ENCODE peak calls at places on chromosome 18, in five cellular contexts. I, H, J, T and P are unnamed samples.

GRCh38 chr18:60676807-60677206 is 304.2 kb upstream of the MC4R start:
- DNase-seq in I (no peak), H (no peak), J (no peak), T (peak; percentile 55), P (peak; percentile 5)

GRCh38 chr18:7417742-7418141 is 149.4 kb upstream of the PTPRM start:
- DNase-seq in I (no peak), H (no peak), J (peak; percentile 85), T (no peak), P (peak; percentile 95)

GRCh38 chr18:13577091-13577697 is 149.2 kb downstream of the FAM210A start:
- DNase-seq in I (no peak), H (no peak), J (no peak), T (no peak), P (no peak)

GRCh38 chr18:13216732-13217465 is 1.7 kb upstream of the LDLRAD4 start:
- DNase-seq in I (peak; percentile 79), H (peak; percentile 75), J (no peak), T (peak; percentile 75), P (no peak)

GRCh38 chr18:77821892-77822291 is 572.2 kb downstream of the GALR1 start:
- DNase-seq in I (no peak), H (no peak), J (no peak), T (no peak), P (no peak)

GRCh38 chr18:29004921-29005320 is 828.0 kb upstream of the CDH2 start:
- DNase-seq in I (no peak), H (no peak), J (no peak), T (peak; percentile 16), P (no peak)

GRCh38 chr18:43887491-43887890 is 610.2 kb upstream of the SYT4 start:
- DNase-seq in I (no peak), H (no peak), J (no peak), T (no peak), P (no peak)

GRCh38 chr18:37662099-37662498 is 96.5 kb upstream of the CELF4 start:
- DNase-seq in I (no peak), H (no peak), J (no peak), T (no peak), P (no peak)

GRCh38 chr18:27661320-27662049 is 476.4 kb upstream of the CHST9 start:
- DNase-seq in I (no peak), H (no peak), J (no peak), T (peak; percentile 90), P (no peak)

GRCh38 chr18:74895686-74896085 is 298.0 kb downstream of the ZNF407 start:
- DNase-seq in I (no peak), H (no peak), J (no peak), T (peak; percentile 15), P (no peak)

GRCh38 chr18:79523221-79523737 is 127.5 kb downstream of the NFATC1 start:
- DNase-seq in I (no peak), H (no peak), J (no peak), T (no peak), P (no peak)

GRCh38 chr18:37497836-37498518 is 67.6 kb downstream of the CELF4 start:
- DNase-seq in I (no peak), H (no peak), J (no peak), T (no peak), P (peak; percentile 42)

GRCh38 chr18:78965260-78965659 is 14.4 kb upstream of the SALL3 start:
- DNase-seq in I (no peak), H (no peak), J (no peak), T (no peak), P (no peak)

GRCh38 chr18:35497006-35497333 is 790 bp downstream of the INO80C start:
- DNase-seq in I (no peak), H (peak; percentile 73), J (peak; percentile 7), T (no peak), P (no peak)

GRCh38 chr18:22964116-22964515 is 31.0 kb downstream of the RBBP8 start:
- DNase-seq in I (no peak), H (no peak), J (no peak), T (no peak), P (no peak)

DNA sequence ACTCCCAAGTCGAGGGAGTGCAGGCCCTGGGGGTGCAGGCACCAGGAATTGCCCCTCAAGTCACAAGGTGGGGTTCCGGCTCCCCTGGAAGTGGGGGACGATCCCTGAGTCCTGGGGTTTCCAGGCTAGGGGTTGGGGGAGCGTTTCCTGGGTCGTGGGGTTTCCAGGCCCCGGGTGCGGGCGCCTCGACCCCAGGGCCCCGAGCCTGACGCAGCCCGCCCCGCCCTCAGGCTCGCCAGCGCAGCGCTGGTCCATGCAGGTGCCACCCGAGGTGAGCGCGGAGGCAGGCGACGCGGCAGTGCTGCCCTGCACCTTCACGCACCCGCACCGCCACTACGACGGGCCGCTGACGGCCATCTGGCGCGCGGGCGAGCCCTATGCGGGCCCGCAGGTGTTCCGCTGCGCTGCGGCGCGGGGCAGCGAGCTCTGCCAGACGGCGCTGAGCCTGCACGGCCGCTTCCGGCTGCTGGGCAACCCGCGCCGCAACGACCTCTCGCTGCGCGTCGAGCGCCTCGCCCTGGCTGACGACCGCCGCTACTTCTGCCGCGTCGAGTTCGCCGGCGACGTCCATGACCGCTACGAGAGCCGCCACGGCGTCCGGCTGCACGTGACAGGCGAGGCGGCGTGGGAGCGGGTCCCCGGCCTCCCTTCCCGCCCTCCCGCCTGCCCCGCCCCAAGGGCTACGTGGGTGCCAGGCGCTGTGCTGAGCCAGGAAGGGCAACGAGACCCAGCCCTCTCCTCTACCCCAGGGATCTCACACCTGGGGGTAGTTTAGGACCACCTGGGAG is 12.0 kb downstream of the SIGLEC15 start:
- DNase-seq in I (peak; percentile 73), H (no peak), J (no peak), T (peak; percentile 88), P (no peak)
- TF ChIP-seq CTCF in I (no peak), H (no peak), J (no peak), T (peak; percentile 41), P (no peak)

GRCh38 chr18:72468011-72468710 is 76.0 kb downstream of the CBLN2 start:
- DNase-seq in I (no peak), H (no peak), J (no peak), T (no peak), P (no peak)
- TF ChIP-seq CTCF in I (no peak), H (no peak), J (no peak), T (no peak), P (no peak)

DNA sequence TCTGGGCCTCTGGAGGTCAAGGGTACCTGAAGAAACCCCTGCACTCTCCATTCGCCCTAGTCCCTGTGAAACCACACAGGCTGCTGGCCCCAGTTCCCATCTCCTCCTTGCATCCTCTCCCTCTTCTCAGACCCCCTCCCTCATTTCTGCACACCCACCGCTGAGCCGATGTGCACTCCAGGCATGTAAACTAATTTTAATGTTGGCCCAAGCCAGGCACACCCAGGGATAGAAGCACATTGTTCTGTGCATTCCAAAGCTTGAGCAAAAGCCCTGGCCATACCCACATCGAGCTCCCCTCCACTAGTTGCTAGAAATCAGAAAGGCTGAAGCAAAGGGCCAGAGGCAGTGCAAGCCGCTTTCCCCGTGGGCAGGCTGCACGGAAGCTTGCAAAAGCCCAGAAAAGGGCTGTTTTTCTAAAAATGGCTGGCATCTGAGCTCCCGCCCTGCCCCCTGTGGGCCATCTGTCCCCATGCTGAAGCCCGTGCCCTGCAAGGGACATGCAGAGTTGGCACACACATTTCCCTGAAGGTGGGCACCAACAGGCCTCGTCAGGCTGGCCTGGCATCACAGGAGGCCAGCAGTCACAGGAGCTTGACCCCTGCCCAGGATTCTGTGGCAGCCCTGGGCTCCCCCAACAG is 181.6 kb downstream of the SMAD7 start:
- DNase-seq in I (peak; percentile 34), H (no peak), J (no peak), T (no peak), P (no peak)
- TF ChIP-seq CTCF in I (no peak), H (no peak), J (no peak), T (peak; percentile 15), P (no peak)

DNA sequence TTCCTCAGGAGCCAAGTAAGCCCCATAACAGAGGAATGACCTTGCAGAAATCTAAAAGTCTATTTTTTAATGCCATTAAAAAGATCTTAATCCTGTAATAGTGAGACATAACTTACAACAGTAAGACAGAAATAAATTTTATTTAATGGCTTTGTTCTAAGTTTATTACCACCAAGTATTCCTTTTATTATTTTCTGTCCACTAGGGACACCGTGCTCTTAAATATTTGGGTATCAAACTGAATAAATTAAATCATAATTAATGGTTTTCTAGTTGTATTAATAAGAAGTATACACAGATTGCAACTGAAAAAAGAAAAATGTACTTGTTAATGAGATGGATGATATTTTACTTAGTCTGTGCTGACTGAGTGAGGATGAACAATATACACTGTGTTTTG is 3.1 kb upstream of the B4GALT6 start:
- DNase-seq in I (no peak), H (no peak), J (no peak), T (no peak), P (no peak)
- TF ChIP-seq CTCF in I (no peak), H (no peak), J (peak; percentile 37), T (peak; percentile 10), P (peak; percentile 10)

DNA sequence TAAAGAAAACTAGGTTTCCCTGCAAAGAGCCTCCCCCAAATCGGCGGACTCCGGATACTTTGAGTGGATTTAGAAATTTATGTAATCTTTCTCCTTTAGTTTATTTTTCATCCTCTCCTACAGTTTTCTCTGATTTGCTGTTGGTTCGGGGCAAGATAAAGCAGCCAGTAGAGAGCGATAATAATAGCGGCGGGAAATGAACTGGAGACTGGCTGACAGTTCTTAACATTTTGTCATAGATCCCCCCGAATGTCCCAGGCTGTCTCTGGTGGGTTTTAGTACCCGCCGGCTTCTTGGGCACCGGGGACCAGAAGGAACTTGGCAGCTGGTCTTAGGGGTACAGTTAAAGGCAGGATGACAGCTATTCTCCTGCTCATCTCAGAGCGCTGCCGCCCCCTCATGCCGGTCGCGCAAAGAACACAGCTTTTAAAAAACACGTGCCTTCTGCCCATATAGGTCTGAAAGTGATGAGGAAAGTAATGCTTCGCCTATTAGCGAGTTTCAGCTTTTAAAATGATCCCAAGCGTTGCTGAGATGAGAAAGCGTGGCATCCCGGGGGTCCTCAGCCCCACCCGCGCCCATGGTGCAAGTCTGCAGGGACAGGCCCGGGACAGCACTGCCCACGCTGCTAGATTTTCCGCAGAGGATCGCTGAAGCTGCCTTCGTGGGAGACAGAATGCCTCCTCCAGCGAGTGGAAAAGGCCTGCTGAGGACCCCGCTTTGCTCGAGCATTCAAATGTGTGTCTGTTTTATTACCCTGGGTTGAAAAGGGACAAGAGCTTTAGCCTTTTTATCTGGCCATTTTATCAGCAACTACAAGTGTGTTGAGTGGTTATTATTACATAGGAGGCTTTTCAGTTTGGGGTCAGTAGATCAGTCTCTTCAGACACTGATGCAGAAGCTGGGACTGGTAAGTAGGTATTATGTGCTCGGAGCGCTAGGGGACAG is 3.8 kb downstream of the ONECUT2 start:
- DNase-seq in I (no peak), H (no peak), J (no peak), T (peak; percentile 46), P (no peak)
- TF ChIP-seq CTCF in I (no peak), H (no peak), J (no peak), T (peak; percentile 18), P (no peak)

DNA sequence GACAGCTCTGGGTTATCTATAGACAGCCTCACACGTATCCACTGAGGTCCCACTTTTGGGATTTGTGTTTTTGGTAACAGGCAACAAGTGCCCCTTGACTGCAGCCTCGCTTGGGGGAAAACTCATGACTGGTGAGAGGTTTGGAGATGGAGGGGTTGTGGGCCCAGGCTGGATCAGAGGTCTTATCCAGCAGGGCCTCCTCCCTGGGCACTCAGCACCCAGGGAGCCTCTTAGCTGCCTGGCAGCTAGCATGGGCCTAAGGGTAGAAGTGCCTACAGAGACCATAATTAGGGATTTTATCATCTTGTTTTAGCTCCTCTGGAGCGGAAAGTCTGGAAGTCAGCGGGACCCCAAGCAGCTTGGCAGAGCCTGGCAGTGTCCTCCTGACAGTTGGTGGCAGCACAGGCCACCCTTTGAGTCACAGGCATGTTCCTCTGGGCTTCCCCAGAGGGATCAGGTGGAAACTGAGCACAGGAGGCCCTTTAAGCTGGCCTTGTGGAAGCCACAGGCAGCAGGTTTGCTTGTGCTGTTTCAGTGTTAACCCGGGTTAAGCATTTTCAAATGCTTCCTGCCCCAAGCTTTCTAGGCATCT is 143.1 kb downstream of the KCTD1 start:
- DNase-seq in I (no peak), H (no peak), J (peak; percentile 32), T (peak; percentile 48), P (peak; percentile 64)
- TF ChIP-seq CTCF in I (peak; percentile 49), H (peak; percentile 8), J (peak; percentile 49), T (peak; percentile 43), P (peak; percentile 57)

GRCh38 chr18:12119358-12119757 is 25.7 kb downstream of the ANKRD62 start:
- DNase-seq in I (no peak), H (no peak), J (no peak), T (no peak), P (no peak)

GRCh38 chr18:12121175-12122095 is 27.8 kb downstream of the ANKRD62 start:
- DNase-seq in I (no peak), H (no peak), J (no peak), T (peak; percentile 64), P (peak; percentile 20)
- TF ChIP-seq CTCF in I (peak; percentile 14), H (no peak), J (no peak), T (peak; percentile 55), P (peak; percentile 32)